ENCODE peak calls at places on chromosomes 1 and 21, in six cellular contexts. P, E, J, S, U and N are unnamed samples. For H3K27me3, the result is how much of the 10 kb centered on the place peaks cover.

GRCh38 chr1:58158006-58158405 is 388.5 kb downstream of the OMA1 start:
- DNase-seq in E (no peak), S (no peak), P (no peak), J (no peak), U (no peak), N (no peak)

GRCh38 chr1:55275151-55275748 is 60.1 kb upstream of the USP24 start:
- DNase-seq in P (peak), J (no peak), U (no peak), E (peak), S (no peak), N (no peak)

GRCh38 chr1:40078512-40079333 is 18.3 kb downstream of the PPT1 start:
- DNase-seq in U (no peak), E (peak), P (peak), J (no peak), S (no peak), N (no peak)

GRCh38 chr1:51555866-51556619 is 37.0 kb upstream of the EPS15 start:
- DNase-seq in U (no peak), P (peak), E (no peak), S (no peak), J (no peak), N (no peak)

GRCh38 chr1:44647896-44648295 is 26.4 kb downstream of the TMEM53 start:
- DNase-seq in U (no peak), P (no peak), E (no peak), S (no peak), J (no peak), N (no peak)

GRCh38 chr1:220363196-220363831 is 91.1 kb upstream of the RAB3GAP2 start:
- DNase-seq in U (no peak), S (no peak), J (no peak), E (no peak), P (no peak), N (no peak)

GRCh38 chr1:192654607-192655389 is 18.9 kb downstream of the RGS13 start:
- DNase-seq in S (no peak), U (no peak), P (peak), E (peak), J (no peak), N (no peak)

GRCh38 chr1:27099154-27099903 is 55.6 kb downstream of the SLC9A1 start:
- DNase-seq in S (peak), P (peak), E (peak), J (no peak), U (peak), N (peak)

GRCh38 chr1:47898156-47898825 is 98.9 kb downstream of the TRABD2B start:
- DNase-seq in E (no peak), S (no peak), U (no peak), J (no peak), P (no peak), N (no peak)

GRCh38 chr1:154221815-154222081 is 993 bp downstream of the UBAP2L start:
- DNase-seq in S (no peak), J (no peak), U (no peak), P (peak), E (peak), N (no peak)

GRCh38 chr1:27033059-27033746 is 20.6 kb upstream of the TENT5B start:
- DNase-seq in E (no peak), S (no peak), U (no peak), P (no peak), J (no peak), N (no peak)

GRCh38 chr21:42234464-42235241 is 15.7 kb downstream of the ABCG1 start:
- DNase-seq in S (peak), E (peak), J (peak), P (peak), U (peak), N (no peak)

GRCh38 chr21:42235593-42235992 is 16.7 kb downstream of the ABCG1 start:
- DNase-seq in S (no peak), E (no peak), J (no peak), U (peak), P (no peak), N (no peak)

GRCh38 chr21:42236693-42237092 is 17.8 kb downstream of the ABCG1 start:
- DNase-seq in J (no peak), E (no peak), P (no peak), U (no peak), S (no peak), N (no peak)

GRCh38 chr21:42237161-42237560 is 18.2 kb downstream of the ABCG1 start:
- DNase-seq in U (peak), E (no peak), S (no peak), P (no peak), J (no peak), N (no peak)

DNA sequence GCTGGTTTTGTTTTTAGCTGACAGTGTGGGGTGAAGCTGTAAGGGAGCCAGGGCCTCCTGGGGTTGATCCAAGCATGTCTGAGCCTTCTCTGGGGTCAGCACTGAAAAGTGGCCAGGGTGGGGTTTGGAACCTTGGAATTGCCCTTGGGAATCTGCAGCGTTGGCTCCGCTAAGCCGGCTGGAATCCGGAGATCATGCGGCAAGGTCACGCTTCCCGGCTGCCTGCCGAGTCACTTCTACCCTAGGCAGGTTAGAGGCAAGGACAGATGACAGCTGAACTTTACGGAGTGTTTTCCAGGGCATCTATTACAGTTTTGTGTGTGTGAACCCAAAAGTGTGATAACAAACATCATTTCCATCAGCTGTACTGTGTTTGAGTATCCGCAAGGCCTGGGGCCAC is 17.1 kb downstream of the ABCG1 start:
- DNase-seq in E (no peak), S (no peak), J (no peak), U (peak), P (no peak), N (no peak)
- H3K27me3 ChIP-seq in E (under half), S (under half), J (under half), U (under half), P (under half), N (under half)

GRCh38 chr21:16194851-16195251 is 465.1 kb downstream of the USP25 start:
- DNase-seq in U (no peak), S (no peak), E (peak), J (no peak), P (peak), N (no peak)

GRCh38 chr21:16195896-16196443 is 466.2 kb downstream of the USP25 start:
- DNase-seq in U (no peak), P (peak), S (no peak), E (peak), J (no peak), N (no peak)

GRCh38 chr21:16198546-16198945 is 468.8 kb downstream of the USP25 start:
- DNase-seq in J (no peak), U (no peak), S (peak), E (peak), P (no peak), N (no peak)

GRCh38 chr21:16195476-16195875 is 465.7 kb downstream of the USP25 start:
- DNase-seq in P (peak), E (peak), S (no peak), U (no peak), J (no peak), N (no peak)

DNA sequence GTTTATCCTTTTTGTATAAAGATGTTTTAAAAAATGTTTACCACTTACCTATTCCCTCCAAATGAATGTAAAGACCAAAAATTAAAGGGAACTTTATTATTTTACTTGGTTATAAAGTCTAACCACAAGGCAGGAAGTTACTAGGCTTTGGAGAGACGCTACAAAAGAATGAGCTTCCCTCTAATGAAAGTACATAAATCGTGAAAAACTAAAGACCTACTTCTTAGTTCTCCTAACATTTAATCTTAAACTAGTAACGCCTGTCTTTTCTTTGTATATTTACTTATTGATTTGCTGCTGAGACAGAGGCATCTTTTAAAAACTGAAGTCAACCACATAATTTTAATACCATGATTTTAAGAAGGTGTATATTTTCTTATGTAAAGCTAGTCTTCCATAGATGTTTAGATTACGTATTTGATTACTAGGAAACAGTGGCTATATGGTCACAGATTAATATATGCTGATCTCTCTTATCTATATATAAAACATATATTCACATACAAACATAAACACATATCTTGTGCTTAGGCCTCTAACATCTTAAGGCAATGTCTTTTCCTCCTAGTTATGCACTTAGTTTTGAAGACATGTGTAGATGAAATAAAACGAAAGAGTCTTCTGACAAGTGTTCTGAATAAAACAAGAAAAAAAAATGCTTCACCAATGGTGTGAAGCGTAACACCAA is 466.9 kb downstream of the USP25 start:
- DNase-seq in S (no peak), J (no peak), E (peak), P (peak), U (no peak), N (no peak)
- H3K4me3 ChIP-seq in S (peak), J (peak), E (peak), P (peak), U (no peak), N (peak)

GRCh38 chr1:35536551-35537162 is 20.5 kb downstream of the KIAA0319L start:
- DNase-seq in E (no peak), J (no peak), U (no peak), P (no peak), S (no peak), N (no peak)
- H3K27ac ChIP-seq in E (no peak), J (no peak), U (no peak), P (no peak), S (no peak), N (no peak)

GRCh38 chr1:84027368-84027767 is 28.4 kb upstream of the TTLL7 start:
- DNase-seq in E (no peak), J (no peak), S (no peak), U (no peak), P (no peak), N (no peak)

GRCh38 chr1:84031928-84032327 is 33.0 kb upstream of the TTLL7 start:
- DNase-seq in E (no peak), J (no peak), S (no peak), P (no peak), U (no peak), N (no peak)
- H3K27me3 ChIP-seq in E (under half), J (under half), S (under half), P (under half), U (under half), N (under half)

DNA sequence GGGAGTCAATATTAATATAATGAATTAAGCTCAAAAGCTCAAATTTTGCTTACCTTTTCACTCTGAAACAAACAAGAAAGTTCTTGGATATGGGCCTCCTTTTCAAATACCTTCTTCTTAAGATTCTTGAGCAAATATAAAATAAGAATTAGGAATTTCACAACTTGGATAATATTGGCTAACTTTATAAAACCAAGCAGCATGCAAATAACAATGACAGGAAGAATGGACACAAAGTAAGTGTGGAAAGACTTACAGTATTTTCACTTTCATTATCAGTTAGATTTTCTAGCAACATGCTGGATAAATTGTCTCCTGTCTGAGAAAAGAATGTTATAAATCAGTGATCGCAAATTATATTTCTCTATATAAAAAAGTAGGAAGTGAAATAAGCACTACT is 13.2 kb downstream of the ODF2L start:
- DNase-seq in P (peak), E (peak), S (no peak), U (no peak), J (no peak), N (no peak)
- H3K4me3 ChIP-seq in P (no peak), E (no peak), S (peak), U (peak), J (no peak), N (no peak)

DNA sequence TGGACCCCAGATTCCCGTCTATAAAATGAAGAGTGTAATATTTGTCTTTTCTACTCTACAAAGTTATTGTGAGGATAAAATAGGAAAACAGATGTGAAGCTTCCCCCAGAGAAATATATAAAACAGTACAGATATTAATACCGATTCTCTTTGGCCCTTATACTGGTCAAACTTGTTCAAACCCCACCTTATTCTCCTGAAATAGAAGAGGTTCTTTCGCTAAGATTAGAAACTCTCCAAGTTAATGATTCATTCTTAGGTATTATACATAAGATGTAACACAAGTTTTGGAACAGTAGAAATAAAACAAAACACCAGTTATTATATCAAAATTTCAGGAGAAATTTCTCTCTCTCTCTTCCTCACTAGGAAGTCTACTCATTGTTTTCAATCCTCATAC is 852.4 kb upstream of the ADAMTS5 start:
- DNase-seq in E (no peak), J (no peak), S (no peak), P (no peak), U (no peak), N (no peak)
- H3K27ac ChIP-seq in E (no peak), J (peak), S (no peak), P (no peak), U (no peak), N (no peak)

DNA sequence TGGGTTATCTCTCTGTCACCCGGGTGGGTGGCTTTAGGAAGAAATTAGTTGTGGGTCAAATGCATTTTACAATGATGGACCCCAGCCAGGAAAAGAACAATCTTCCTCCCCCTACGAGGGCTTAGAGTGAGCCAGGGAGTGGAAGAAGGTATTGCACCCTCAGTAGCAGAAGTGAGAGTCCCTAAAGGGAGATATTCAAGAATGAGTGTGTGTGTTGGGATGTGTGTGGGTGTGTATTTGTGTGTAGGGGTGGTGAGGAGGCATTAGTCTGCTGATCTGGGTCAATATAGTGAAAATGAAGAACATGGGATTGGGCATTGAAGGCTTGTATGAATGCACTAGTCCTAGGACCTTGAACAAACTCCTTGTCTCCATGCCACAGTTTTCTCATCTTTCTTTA is 85.2 kb upstream of the RUNX1 start:
- DNase-seq in S (no peak), J (no peak), E (no peak), P (no peak), U (no peak), N (no peak)
- H3K27me3 ChIP-seq in S (under half), J (under half), E (half or more), P (under half), U (under half), N (under half)

DNA sequence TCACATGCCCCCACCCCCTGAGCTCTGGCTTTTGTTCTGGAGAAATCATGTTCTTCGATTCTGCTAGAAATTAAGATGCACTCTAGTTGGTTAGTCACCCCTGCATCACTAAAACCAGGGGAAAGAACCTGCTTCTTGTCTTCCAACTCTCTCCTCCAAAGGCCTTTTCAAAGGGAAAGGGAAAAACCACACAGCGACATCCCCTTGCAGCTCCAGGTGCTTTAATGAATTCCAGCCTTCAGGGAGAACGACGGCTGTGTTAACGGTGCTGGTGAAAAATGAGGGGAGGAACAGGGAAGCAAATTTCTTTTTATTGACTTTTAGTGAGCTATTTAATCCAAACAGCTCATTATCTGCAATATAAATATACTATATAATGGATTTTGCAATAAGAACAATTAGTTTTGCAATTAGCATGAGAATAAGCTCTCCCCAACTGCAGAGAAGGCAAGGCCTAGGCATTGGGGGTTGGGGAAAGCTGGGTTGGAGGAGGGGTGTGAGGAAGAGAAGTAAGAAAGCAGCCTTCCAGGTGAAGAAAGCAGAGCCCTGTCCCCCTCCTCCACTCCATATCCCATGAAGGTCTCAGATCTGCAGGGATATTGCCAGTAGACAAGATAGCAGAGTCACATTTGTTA is 159.0 kb upstream of the ZC3H12A start:
- DNase-seq in P (no peak), U (no peak), S (no peak), J (no peak), E (no peak), N (no peak)
- H3K4me3 ChIP-seq in P (no peak), U (no peak), S (no peak), J (no peak), E (no peak), N (no peak)

GRCh38 chr1:170265234-170265633 is 119.5 kb downstream of the NTMT2 start:
- DNase-seq in P (no peak), E (no peak), J (no peak), U (no peak), S (no peak), N (no peak)
- H3K27ac ChIP-seq in P (no peak), E (no peak), J (no peak), U (no peak), S (no peak), N (no peak)